ENCODE peak calls at places on chromosomes 11 and 22, in nine cellular contexts. U is K562, K is HCT116, A is A549, J is heart left ventricle, V is NB4, S is transverse colon, D is lower leg skin, B is IMR-90. R is an unnamed sample.

GRCh38 chr11:128757886-128758612 is 64.2 kb downstream of the FLI1 start:
- DNase-seq in U (no peak), J (no peak), V (no peak), A (no peak), S (peak; percentile 46), D (no peak), B (no peak), K (no peak), R (no peak)

GRCh38 chr11:61814242-61814957 is 2.4 kb downstream of the FADS1 start:
- DNase-seq in K (peak; percentile 67), J (no peak), U (no peak), D (no peak), A (peak; percentile 82), S (peak; percentile 34), V (peak; percentile 61), B (no peak), R (no peak)

GRCh38 chr22:27115816-27116256 is 458.4 kb downstream of the MIAT start:
- DNase-seq in U (no peak), S (no peak), K (peak; percentile 92), A (peak; percentile 92), V (no peak), D (no peak), J (no peak), B (peak; percentile 87), R (peak; percentile 25)

GRCh38 chr11:73396251-73396930 is 20.2 kb downstream of the RELT start:
- DNase-seq in A (no peak), S (no peak), J (no peak), K (no peak), B (no peak), U (no peak), D (peak; percentile 81), V (no peak), R (no peak)

GRCh38 chr11:112273066-112273465 is 12.4 kb upstream of the PLET1 start:
- DNase-seq in S (no peak), U (no peak), B (no peak), K (no peak), D (no peak), V (no peak), J (no peak), A (no peak), R (no peak)

GRCh38 chr11:82732734-82733443 is 775 bp downstream of the FAM181B start:
- DNase-seq in S (peak; percentile 13), U (peak; percentile 40), A (no peak), V (no peak), K (no peak), B (no peak), J (no peak), D (no peak), R (no peak)

GRCh38 chr11:72405009-72405408 is 29.3 kb downstream of the CLPB start:
- DNase-seq in U (no peak), J (no peak), V (no peak), S (no peak), A (no peak), B (no peak), K (no peak), D (no peak), R (no peak)

GRCh38 chr11:60989108-60989650 is 17.7 kb downstream of the CD6 start:
- DNase-seq in A (no peak), U (no peak), D (no peak), K (no peak), B (no peak), V (no peak), S (no peak), J (no peak), R (no peak)

GRCh38 chr11:108069947-108070346 is 51.4 kb upstream of the ACAT1 start:
- DNase-seq in B (peak; percentile 75), S (no peak), V (no peak), A (no peak), J (no peak), D (no peak), K (no peak), U (no peak), R (peak; percentile 1)

GRCh38 chr11:6237903-6238302 is 986 bp upstream of the CNGA4 start:
- DNase-seq in U (no peak), B (no peak), J (no peak), D (no peak), S (no peak), K (no peak), V (no peak), A (no peak), R (no peak)

GRCh38 chr22:29144786-29145160 is 60.9 kb upstream of the EMID1 start:
- DNase-seq in K (no peak), A (no peak), U (no peak), B (no peak), V (no peak), D (peak; percentile 84), J (no peak), S (no peak), R (no peak)

GRCh38 chr11:69079891-69080290 is 31.2 kb downstream of the TPCN2 start:
- DNase-seq in A (no peak), J (no peak), U (no peak), S (no peak), D (no peak), B (no peak), V (no peak), K (no peak), R (no peak)

GRCh38 chr11:67373916-67374570 is 645 bp upstream of the CLCF1 start:
- DNase-seq in K (peak; percentile 93), U (peak; percentile 66), A (peak; percentile 100), J (peak; percentile 86), S (peak; percentile 83), D (peak; percentile 95), B (peak; percentile 96), V (peak; percentile 95), R (peak; percentile 90)

DNA sequence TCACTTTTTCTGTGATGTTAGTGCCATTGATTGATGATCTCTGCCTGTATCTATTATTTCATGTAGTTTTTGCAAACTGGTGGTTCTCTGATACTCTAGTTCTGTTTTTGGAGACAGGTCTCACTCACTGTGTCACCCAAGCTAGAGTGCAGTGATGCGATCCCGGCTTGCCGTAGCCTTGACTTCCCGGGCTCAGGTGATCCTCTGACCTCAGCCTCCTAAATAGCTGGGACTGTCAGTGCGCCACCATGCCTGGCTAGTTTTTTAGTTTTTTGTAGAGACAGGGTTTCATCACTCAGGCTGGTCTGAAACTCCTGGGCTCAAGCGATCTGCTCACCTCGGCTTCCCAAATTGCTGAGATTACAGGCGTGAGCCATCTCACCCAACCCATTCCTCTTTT is 16.4 kb downstream of the TEAD1 start:
- DNase-seq in D (no peak), V (no peak), K (no peak), A (no peak), B (no peak), J (no peak), S (no peak), U (no peak), R (no peak)
- TF ChIP-seq POLR2A in D (no peak), V (no peak), K (no peak), A (no peak), B (no peak), J (no peak), S (no peak), U (no peak), R (no peak)

GRCh38 chr22:42461511-42461910 is 29.3 kb upstream of the NFAM1 start:
- DNase-seq in K (no peak), V (no peak), S (no peak), A (no peak), J (no peak), D (no peak), U (no peak), B (no peak), R (no peak)

GRCh38 chr22:42462016-42462415 is 29.8 kb upstream of the NFAM1 start:
- DNase-seq in K (no peak), D (no peak), U (peak; percentile 37), B (no peak), S (no peak), V (no peak), A (no peak), J (no peak), R (no peak)

DNA sequence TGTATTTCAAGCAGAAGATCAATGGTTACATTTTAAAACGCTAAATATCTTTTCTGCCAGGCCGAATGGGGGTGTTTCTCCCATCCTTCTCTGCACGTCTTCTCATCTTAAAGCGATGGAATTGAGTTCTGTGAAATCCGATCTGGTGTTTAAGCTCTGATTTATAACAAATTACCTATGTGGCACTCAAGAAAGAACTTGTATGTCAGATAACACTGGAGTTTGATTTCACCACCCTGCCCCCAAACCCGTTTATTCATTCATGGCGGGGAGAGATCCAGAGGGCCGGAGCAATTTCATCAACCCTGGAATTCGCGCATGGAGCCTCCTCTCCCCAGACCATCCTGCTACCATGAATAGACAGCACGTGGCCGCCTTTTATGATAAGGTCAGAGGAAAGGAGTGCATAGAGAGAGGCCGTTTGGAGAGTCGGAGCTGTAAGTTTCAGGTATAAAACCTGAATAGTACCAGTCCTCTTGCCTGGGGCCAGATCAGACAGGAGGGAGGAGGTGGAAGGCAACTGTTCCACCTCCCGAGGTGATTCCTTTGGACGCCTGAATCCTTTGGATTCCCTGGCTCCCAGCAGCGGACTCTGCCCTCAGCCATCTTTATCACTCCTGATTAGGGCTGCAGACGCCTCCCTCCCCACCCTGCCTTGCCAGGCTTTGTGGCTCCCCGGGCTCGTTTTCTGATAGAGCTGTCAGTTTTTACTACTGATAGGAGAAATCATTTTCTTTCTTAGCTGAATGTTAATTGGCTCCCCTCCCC is 27.3 kb upstream of the NFAM1 start:
- DNase-seq in A (no peak), J (no peak), D (no peak), U (peak; percentile 33), K (no peak), B (no peak), V (no peak), S (peak; percentile 47), R (no peak)
- TF ChIP-seq POLR2A in A (no peak), J (no peak), D (no peak), U (no peak), K (no peak), B (no peak), V (no peak), S (no peak), R (no peak)

DNA sequence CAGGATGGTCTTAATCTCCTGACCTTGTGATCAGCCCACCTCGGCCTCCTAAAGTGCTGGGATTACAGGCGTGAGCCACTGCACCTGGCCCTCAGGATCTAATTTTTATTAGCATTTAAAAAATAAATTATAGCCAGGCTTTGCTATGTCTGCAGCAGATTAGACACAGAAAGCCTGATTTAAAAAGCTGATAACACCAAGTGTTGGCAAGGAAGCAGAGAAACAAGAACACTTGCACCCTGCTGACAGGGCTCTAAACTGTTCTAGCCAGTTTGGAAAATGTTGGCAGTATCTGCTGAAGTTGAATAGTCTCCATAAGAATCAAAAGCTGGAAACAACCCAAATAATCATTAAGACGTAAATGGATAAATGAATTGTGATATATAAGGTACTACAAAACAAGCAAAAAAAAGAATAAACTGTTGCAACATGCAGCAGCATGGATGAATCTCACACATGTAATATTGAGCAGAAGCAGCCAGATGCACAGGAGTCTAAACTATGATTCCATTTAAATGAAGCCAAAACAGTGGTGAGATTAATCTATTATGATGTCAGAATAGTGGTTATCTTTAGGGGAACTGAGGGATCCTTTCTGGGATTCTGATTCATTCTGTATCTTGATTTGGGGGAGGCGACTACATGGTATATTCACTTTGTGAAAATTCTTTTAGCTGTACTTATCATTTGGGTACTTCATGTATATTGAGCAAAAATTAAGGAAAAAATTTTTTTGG is 40.4 kb upstream of the ADORA2A start:
- DNase-seq in K (no peak), U (no peak), J (no peak), S (no peak), D (no peak), B (no peak), V (no peak), A (no peak), R (no peak)
- TF ChIP-seq POLR2A in K (no peak), U (no peak), J (no peak), S (no peak), D (no peak), B (no peak), V (no peak), A (no peak), R (no peak)

GRCh38 chr11:75160328-75160757 is 9.4 kb downstream of the SLCO2B1 start:
- DNase-seq in S (no peak), A (no peak), B (no peak), K (no peak), D (no peak), U (no peak), V (no peak), J (peak; percentile 39), R (no peak)
- TF ChIP-seq POLR2A in S (peak; percentile 10), A (no peak), B (no peak), K (no peak), D (no peak), U (no peak), V (no peak), J (no peak), R (no peak)

R was measured in H54.